ENCODE peak calls at places on chromosomes 2 and 18, in eight cellular contexts. Z is transverse colon, G is ovary, D is sigmoid colon, B is GM12878, V is prostate gland, T is A549, F is endothelial cell of umbilical vein. O is an unnamed sample.

GRCh38 chr2:224069172-224069571 is 30.1 kb upstream of the SERPINE2 start:
- DNase-seq in Z (no peak), V (no peak), T (no peak), G (no peak), F (no peak), B (no peak), D (no peak), O (no peak)

GRCh38 chr18:25594351-25594750 is 242.4 kb upstream of the ZNF521 start:
- DNase-seq in B (no peak), G (no peak), F (no peak), V (no peak), D (no peak), Z (no peak), T (no peak), O (no peak)

GRCh38 chr2:20008703-20009102 is 3.8 kb downstream of the MATN3 start:
- DNase-seq in G (no peak), D (no peak), Z (no peak), B (no peak), T (no peak), F (no peak), V (no peak), O (no peak)

GRCh38 chr2:8599421-8600242 is 82.2 kb upstream of the ID2 start:
- DNase-seq in F (no peak), T (no peak), V (no peak), B (no peak), Z (no peak), G (no peak), D (no peak), O (no peak)

GRCh38 chr2:173574713-173575112 is 220.0 kb downstream of the CDCA7 start:
- DNase-seq in V (no peak), D (no peak), Z (no peak), T (no peak), F (peak), G (no peak), B (no peak), O (no peak)

GRCh38 chr18:35143615-35144596 is 96.9 kb upstream of the ZNF397 start:
- DNase-seq in G (peak), B (no peak), V (peak), T (peak), F (peak), Z (peak), D (peak), O (peak)

GRCh38 chr18:40485318-40485717 is 1469.7 kb upstream of the PIK3C3 start:
- DNase-seq in Z (no peak), G (no peak), D (no peak), B (no peak), V (no peak), T (no peak), F (no peak), O (no peak)

GRCh38 chr2:160194351-160194750 is 5.7 kb downstream of the ITGB6 start:
- DNase-seq in T (no peak), Z (no peak), B (no peak), D (no peak), G (no peak), F (no peak), V (no peak), O (no peak)

GRCh38 chr2:121689356-121689755 is 40.1 kb upstream of the CLASP1 start:
- DNase-seq in G (no peak), Z (no peak), D (peak), B (no peak), V (peak), T (peak), F (peak), O (no peak)

GRCh38 chr18:24270937-24271380 is 126.7 kb downstream of the OSBPL1A start:
- DNase-seq in B (no peak), D (no peak), Z (no peak), G (no peak), F (peak), V (no peak), T (no peak), O (peak)

GRCh38 chr2:25308599-25308998 is 33.1 kb downstream of the DNMT3A start:
- DNase-seq in F (no peak), V (no peak), B (no peak), D (no peak), T (no peak), Z (no peak), G (no peak), O (no peak)

GRCh38 chr2:210630904-210631560 is 74.6 kb downstream of the CPS1 start:
- DNase-seq in V (no peak), T (no peak), Z (no peak), F (no peak), B (no peak), D (no peak), G (no peak), O (no peak)

GRCh38 chr2:69053416-69053965 is 40.5 kb downstream of the ANTXR1 start:
- DNase-seq in B (no peak), V (no peak), G (no peak), T (no peak), F (no peak), D (no peak), Z (no peak), O (no peak)

GRCh38 chr18:79738565-79739439 is 58.9 kb upstream of the KCNG2 start:
- DNase-seq in T (no peak), D (peak), V (no peak), Z (peak), F (no peak), B (no peak), G (peak), O (no peak)

GRCh38 chr2:67663776-67664175 is 266.6 kb downstream of the ETAA1 start:
- DNase-seq in T (no peak), Z (no peak), B (no peak), G (no peak), F (no peak), V (no peak), D (no peak), O (no peak)

GRCh38 chr18:33873127-33873526 is 295.1 kb downstream of the ASXL3 start:
- DNase-seq in Z (no peak), B (no peak), T (no peak), D (no peak), G (no peak), F (no peak), V (no peak), O (no peak)

GRCh38 chr2:165621086-165621560 is 151.6 kb downstream of the CSRNP3 start:
- DNase-seq in G (no peak), B (no peak), T (no peak), Z (no peak), D (no peak), V (peak), F (peak), O (no peak)

GRCh38 chr2:191230174-191230573 is 15.0 kb upstream of the MYO1B start:
- DNase-seq in F (no peak), Z (no peak), G (no peak), D (no peak), V (no peak), T (no peak), B (no peak), O (no peak)

GRCh38 chr2:65018141-65018582 is 29.0 kb downstream of the SLC1A4 start:
- DNase-seq in V (no peak), Z (peak), T (no peak), D (peak), F (no peak), B (no peak), G (no peak), O (no peak)

GRCh38 chr2:19363474-19363778 is 5.0 kb upstream of the OSR1 start:
- DNase-seq in B (no peak), Z (no peak), F (no peak), D (no peak), G (no peak), V (no peak), T (no peak), O (no peak)

GRCh38 chr2:222468338-222468737 is 44.0 kb downstream of the SGPP2 start:
- DNase-seq in B (no peak), F (peak), D (no peak), Z (no peak), T (no peak), V (no peak), G (peak), O (no peak)

GRCh38 chr2:233853353-233853752 is 982 bp downstream of the HJURP start:
- DNase-seq in F (no peak), B (no peak), T (no peak), V (no peak), G (no peak), D (no peak), Z (no peak), O (no peak)

GRCh38 chr2:196279496-196279895 is 108.1 kb upstream of the STK17B start:
- DNase-seq in F (no peak), V (no peak), Z (no peak), B (no peak), G (no peak), T (no peak), D (no peak), O (no peak)

GRCh38 chr2:44740678-44741077 is 200.8 kb upstream of the SIX3 start:
- DNase-seq in V (peak), T (no peak), F (no peak), D (no peak), G (no peak), Z (peak), B (no peak), O (no peak)

GRCh38 chr18:2848145-2848878 is 1.5 kb downstream of the EMILIN2 start:
- DNase-seq in V (no peak), F (no peak), T (no peak), Z (no peak), D (no peak), B (no peak), G (no peak), O (no peak)

GRCh38 chr2:159073256-159073655 is 104.8 kb downstream of the TANC1 start:
- DNase-seq in V (no peak), B (no peak), G (no peak), T (no peak), D (no peak), F (peak), Z (no peak), O (no peak)

GRCh38 chr18:47397671-47398319 is 146.3 kb upstream of the SKOR2 start:
- DNase-seq in T (peak), V (no peak), B (no peak), G (no peak), F (no peak), Z (peak), D (no peak), O (no peak)

GRCh38 chr2:43133708-43134570 is 92.5 kb downstream of the ZFP36L2 start:
- DNase-seq in V (no peak), F (no peak), Z (peak), B (no peak), G (no peak), T (no peak), D (no peak), O (no peak)

GRCh38 chr2:210540471-210541257 is 15.7 kb upstream of the CPS1 start:
- DNase-seq in V (no peak), Z (no peak), F (no peak), G (no peak), D (no peak), T (no peak), B (no peak), O (no peak)

GRCh38 chr18:23798249-23798648 is 109.0 kb downstream of the LAMA3 start:
- DNase-seq in D (no peak), F (no peak), T (no peak), G (no peak), V (no peak), Z (no peak), B (no peak), O (no peak)

GRCh38 chr2:16546128-16546754 is 119.4 kb downstream of the CYRIA start:
- DNase-seq in D (no peak), B (no peak), V (peak), T (no peak), Z (no peak), F (peak), G (no peak), O (no peak)

GRCh38 chr2:122595065-122595464 is 839.6 kb downstream of the TSN start:
- DNase-seq in V (no peak), T (no peak), F (no peak), B (no peak), G (no peak), Z (peak), D (no peak), O (no peak)

GRCh38 chr2:69715964-69716363 is 26.0 kb upstream of the ANXA4 start:
- DNase-seq in Z (no peak), G (no peak), D (no peak), B (no peak), V (no peak), T (no peak), F (no peak), O (no peak)

GRCh38 chr2:58146707-58147106 is 94.4 kb downstream of the FANCL start:
- DNase-seq in F (peak), V (no peak), Z (no peak), B (no peak), T (no peak), D (no peak), G (no peak), O (no peak)

GRCh38 chr2:190470256-190470826 is 62.2 kb downstream of the MFSD6 start:
- DNase-seq in G (no peak), Z (no peak), F (no peak), B (no peak), T (no peak), D (no peak), V (no peak), O (no peak)

GRCh38 chr2:53530126-53530525 is 237.5 kb upstream of the CHAC2 start:
- DNase-seq in D (no peak), G (no peak), Z (no peak), B (no peak), F (no peak), T (no peak), V (no peak), O (no peak)

GRCh38 chr2:46657042-46657504 is 177.7 kb downstream of the TMEM247 start:
- DNase-seq in V (no peak), B (no peak), Z (peak), D (peak), G (peak), T (peak), F (peak), O (peak)

GRCh38 chr2:214386720-214387119 is 24.1 kb upstream of the VWC2L start:
- DNase-seq in B (no peak), G (no peak), T (no peak), D (no peak), V (no peak), Z (no peak), F (no peak), O (no peak)

GRCh38 chr18:78145096-78145495 is 834.5 kb upstream of the SALL3 start:
- DNase-seq in B (no peak), D (no peak), F (no peak), Z (no peak), T (no peak), G (no peak), V (no peak), O (no peak)

GRCh38 chr18:21669736-21670135 is 34.8 kb downstream of the ABHD3 start:
- DNase-seq in T (no peak), D (no peak), Z (peak), B (no peak), F (peak), V (no peak), G (no peak), O (no peak)

GRCh38 chr18:21672868-21673267 is 31.7 kb downstream of the ABHD3 start:
- DNase-seq in V (peak), T (peak), G (no peak), B (no peak), Z (peak), D (no peak), F (peak), O (peak)
- TF ChIP-seq POLR2A in V (no peak), T (no peak), G (no peak), B (no peak), Z (no peak), D (no peak), F (no peak), O (no peak)

GRCh38 chr18:77131100-77131651 is 1.4 kb downstream of the MBP start:
- DNase-seq in Z (peak), T (no peak), D (peak), G (no peak), V (no peak), B (no peak), F (no peak), O (no peak)

GRCh38 chr18:77129150-77129551 is 3.4 kb downstream of the MBP start:
- DNase-seq in V (no peak), Z (no peak), G (no peak), T (no peak), B (no peak), F (no peak), D (peak), O (no peak)

GRCh38 chr18:77130229-77131099 is 2.1 kb downstream of the MBP start:
- DNase-seq in V (no peak), D (peak), F (no peak), T (no peak), G (no peak), B (no peak), Z (no peak), O (no peak)

GRCh38 chr18:77124452-77124922 is 8.1 kb downstream of the MBP start:
- DNase-seq in G (no peak), B (peak), T (no peak), D (peak), F (no peak), V (no peak), Z (no peak), O (no peak)

DNA sequence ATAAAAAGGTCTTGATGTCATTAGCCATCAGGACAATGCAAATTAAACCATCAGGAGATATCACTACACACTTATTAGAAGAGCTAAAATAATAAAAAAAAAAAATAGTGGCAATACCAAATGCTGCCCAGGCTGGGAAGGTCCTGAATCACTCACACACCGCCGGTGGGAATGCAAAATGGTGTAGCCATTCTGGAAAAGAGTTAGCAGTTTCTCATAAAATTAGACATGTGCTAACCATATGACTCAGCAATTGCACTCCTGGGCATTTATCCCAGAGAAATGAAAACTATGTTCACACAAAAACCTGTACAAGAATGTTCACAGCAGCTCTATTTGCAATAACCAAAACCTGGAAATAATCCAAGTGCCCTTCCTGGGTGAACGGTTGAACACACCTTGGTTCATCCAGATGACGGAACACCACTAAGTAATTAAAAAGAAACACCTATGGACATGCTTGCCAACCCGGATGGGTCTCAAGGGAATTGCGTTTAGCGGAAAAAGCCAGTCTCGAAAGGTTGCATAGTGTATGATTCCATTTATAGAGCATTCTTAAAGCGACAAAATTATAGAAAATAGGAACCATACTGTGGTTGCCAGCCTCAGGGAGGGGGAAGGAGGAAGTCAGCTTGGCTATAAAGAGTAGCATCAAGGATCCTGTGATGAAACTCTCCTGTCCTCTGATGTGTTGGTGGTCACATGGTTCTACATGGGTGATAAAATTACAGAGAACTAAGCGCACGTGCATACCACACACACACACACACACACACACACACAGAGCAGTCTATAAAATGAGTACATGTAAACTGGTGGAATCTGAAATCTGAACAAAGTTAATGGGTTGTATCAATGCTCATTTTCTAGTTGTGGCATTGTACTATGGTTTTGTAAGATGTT is 4.6 kb downstream of the MBP start:
- DNase-seq in F (no peak), Z (peak), B (peak), G (no peak), V (peak), T (no peak), D (peak), O (no peak)
- TF ChIP-seq POLR2A in F (no peak), Z (no peak), B (no peak), G (no peak), V (no peak), T (no peak), D (no peak), O (no peak)

GRCh38 chr2:84906108-84906899 is 848 bp downstream of the TMSB10 start:
- DNase-seq in Z (peak), F (peak), G (no peak), T (no peak), V (no peak), B (no peak), D (peak), O (no peak)

GRCh38 chr2:84904717-84905174 is 710 bp upstream of the TMSB10 start:
- DNase-seq in B (no peak), D (peak), G (peak), Z (peak), F (peak), T (no peak), V (peak), O (no peak)

GRCh38 chr2:84908948-84909713 is 3.7 kb downstream of the TMSB10 start:
- DNase-seq in T (no peak), G (no peak), B (no peak), D (no peak), V (no peak), F (no peak), Z (no peak), O (no peak)

GRCh38 chr2:84905181-84906107 is at the start of gene TMSB10:
- DNase-seq in T (peak), G (peak), B (no peak), Z (peak), V (peak), F (peak), D (peak), O (peak)

GRCh38 chr2:84906900-84907714 is 1.7 kb downstream of the TMSB10 start:
- DNase-seq in Z (peak), G (peak), T (peak), B (no peak), D (peak), F (peak), V (no peak), O (peak)
- TF ChIP-seq POLR2A in Z (peak), G (no peak), T (peak), B (peak), D (peak), F (peak), V (peak), O (peak)

GRCh38 chr18:50268022-50268747 is 1.9 kb upstream of the CFAP53 start:
- DNase-seq in G (peak), T (peak), Z (peak), V (no peak), B (peak), F (peak), D (peak), O (no peak)
- TF ChIP-seq POLR2A in G (no peak), T (no peak), Z (peak), V (no peak), B (peak), F (no peak), D (no peak), O (no peak)